ENCODE peak calls at places on chromosomes 7 and 10, in four cellular contexts. One of them, this sample, is unnamed.

GRCh38 chr10:104937528-104937927 is 296.4 kb downstream of the SORCS3 start:
- DNase-seq in K562: no peak
- DNase-seq in A549: peak
- DNase-seq in HepG2: peak
- DNase-seq in this sample: no peak

GRCh38 chr10:103678104-103678526 is 177.3 kb downstream of the SH3PXD2A start:
- DNase-seq in K562: no peak
- DNase-seq in A549: no peak
- DNase-seq in HepG2: no peak
- DNase-seq in this sample: no peak

GRCh38 chr7:132804849-132805485 is 228.7 kb upstream of the PLXNA4 start:
- DNase-seq in K562: no peak
- DNase-seq in A549: no peak
- DNase-seq in HepG2: no peak
- DNase-seq in this sample: no peak

GRCh38 chr10:15548331-15548730 is 171.4 kb downstream of the ITGA8 start:
- DNase-seq in K562: no peak
- DNase-seq in A549: no peak
- DNase-seq in HepG2: no peak
- DNase-seq in this sample: no peak

GRCh38 chr7:152086513-152086912 is 61.0 kb downstream of the GALNT11 start:
- DNase-seq in K562: no peak
- DNase-seq in A549: no peak
- DNase-seq in HepG2: no peak
- DNase-seq in this sample: no peak

GRCh38 chr7:91344911-91345310 is 80.7 kb downstream of the FZD1 start:
- DNase-seq in K562: no peak
- DNase-seq in A549: no peak
- DNase-seq in HepG2: no peak
- DNase-seq in this sample: no peak

GRCh38 chr7:16066805-16067459 is 354.4 kb downstream of the CRPPA start:
- DNase-seq in K562: no peak
- DNase-seq in A549: no peak
- DNase-seq in HepG2: no peak
- DNase-seq in this sample: no peak

GRCh38 chr7:22207724-22208225 is 149.2 kb downstream of the RAPGEF5 start:
- DNase-seq in K562: no peak
- DNase-seq in A549: no peak
- DNase-seq in HepG2: no peak
- DNase-seq in this sample: no peak

GRCh38 chr10:33791295-33791694 is 456.8 kb upstream of the NRP1 start:
- DNase-seq in K562: no peak
- DNase-seq in A549: no peak
- DNase-seq in HepG2: peak
- DNase-seq in this sample: no peak

GRCh38 chr10:132113206-132113605 is 47.5 kb downstream of the JAKMIP3 start:
- DNase-seq in K562: no peak
- DNase-seq in A549: no peak
- DNase-seq in HepG2: no peak
- DNase-seq in this sample: no peak

GRCh38 chr10:32878646-32879045 is 79.4 kb downstream of the ITGB1 start:
- DNase-seq in K562: no peak
- DNase-seq in A549: no peak
- DNase-seq in HepG2: no peak
- DNase-seq in this sample: no peak

GRCh38 chr7:37853468-37853867 is 5.1 kb downstream of the NME8 start:
- DNase-seq in K562: peak
- DNase-seq in A549: peak
- DNase-seq in HepG2: peak
- DNase-seq in this sample: peak

GRCh38 chr7:136400877-136401276 is 423.7 kb upstream of the MTPN start:
- DNase-seq in K562: no peak
- DNase-seq in A549: no peak
- DNase-seq in HepG2: no peak
- DNase-seq in this sample: no peak

GRCh38 chr7:22791204-22792158 is 31.2 kb downstream of the TOMM7 start:
- DNase-seq in K562: no peak
- DNase-seq in A549: peak
- DNase-seq in HepG2: no peak
- DNase-seq in this sample: no peak

GRCh38 chr7:6385110-6385792 is 62.5 kb downstream of the DAGLB start:
- DNase-seq in K562: no peak
- DNase-seq in A549: peak
- DNase-seq in HepG2: peak
- DNase-seq in this sample: no peak

GRCh38 chr7:139914306-139914747 is 85.3 kb downstream of the TBXAS1 start:
- DNase-seq in K562: peak
- DNase-seq in A549: peak
- DNase-seq in HepG2: no peak
- DNase-seq in this sample: no peak

GRCh38 chr10:13222151-13222550 is 12.0 kb downstream of the UCMA start:
- DNase-seq in K562: no peak
- DNase-seq in A549: no peak
- DNase-seq in HepG2: no peak
- DNase-seq in this sample: no peak

GRCh38 chr10:8350250-8350967 is 295.9 kb downstream of the GATA3 start:
- DNase-seq in K562: no peak
- DNase-seq in A549: no peak
- DNase-seq in HepG2: no peak
- DNase-seq in this sample: no peak

GRCh38 chr7:78039791-78040776 is 241.5 kb downstream of the PHTF2 start:
- DNase-seq in K562: peak
- DNase-seq in A549: peak
- DNase-seq in HepG2: no peak
- DNase-seq in this sample: peak

GRCh38 chr7:155951554-155952158 is 139.4 kb upstream of the SHH start:
- DNase-seq in K562: no peak
- DNase-seq in A549: peak
- DNase-seq in HepG2: peak
- DNase-seq in this sample: no peak

GRCh38 chr7:7770228-7770627 is 51.8 kb upstream of the RPA3 start:
- DNase-seq in K562: no peak
- DNase-seq in A549: no peak
- DNase-seq in HepG2: no peak
- DNase-seq in this sample: no peak

DNA sequence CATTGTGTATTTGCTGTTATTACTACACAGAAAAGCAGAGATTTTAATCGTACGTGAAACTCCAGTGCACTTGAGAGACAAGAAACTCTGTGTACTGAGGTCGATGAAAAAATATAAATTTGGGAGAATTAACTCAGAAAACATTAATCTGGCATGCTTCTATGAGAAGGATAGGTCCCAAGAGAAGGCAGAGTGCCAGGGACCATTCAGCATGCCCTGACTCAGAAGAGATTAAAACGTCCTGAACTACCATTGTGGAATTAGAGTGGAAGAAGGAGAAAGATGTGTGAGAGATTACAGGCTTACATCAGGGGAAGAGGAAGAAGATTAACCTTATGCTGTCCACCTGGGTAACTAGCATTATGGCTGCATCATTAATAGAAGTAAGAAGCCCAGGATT is 72.4 kb downstream of the REEP3 start:
- DNase-seq in K562: no peak
- DNase-seq in A549: no peak
- DNase-seq in HepG2: no peak
- DNase-seq in this sample: no peak
- TF ChIP-seq NR3C1 in K562: no peak
- TF ChIP-seq NR3C1 in A549: no peak
- TF ChIP-seq NR3C1 in HepG2: no peak
- TF ChIP-seq NR3C1 in this sample: no peak

DNA sequence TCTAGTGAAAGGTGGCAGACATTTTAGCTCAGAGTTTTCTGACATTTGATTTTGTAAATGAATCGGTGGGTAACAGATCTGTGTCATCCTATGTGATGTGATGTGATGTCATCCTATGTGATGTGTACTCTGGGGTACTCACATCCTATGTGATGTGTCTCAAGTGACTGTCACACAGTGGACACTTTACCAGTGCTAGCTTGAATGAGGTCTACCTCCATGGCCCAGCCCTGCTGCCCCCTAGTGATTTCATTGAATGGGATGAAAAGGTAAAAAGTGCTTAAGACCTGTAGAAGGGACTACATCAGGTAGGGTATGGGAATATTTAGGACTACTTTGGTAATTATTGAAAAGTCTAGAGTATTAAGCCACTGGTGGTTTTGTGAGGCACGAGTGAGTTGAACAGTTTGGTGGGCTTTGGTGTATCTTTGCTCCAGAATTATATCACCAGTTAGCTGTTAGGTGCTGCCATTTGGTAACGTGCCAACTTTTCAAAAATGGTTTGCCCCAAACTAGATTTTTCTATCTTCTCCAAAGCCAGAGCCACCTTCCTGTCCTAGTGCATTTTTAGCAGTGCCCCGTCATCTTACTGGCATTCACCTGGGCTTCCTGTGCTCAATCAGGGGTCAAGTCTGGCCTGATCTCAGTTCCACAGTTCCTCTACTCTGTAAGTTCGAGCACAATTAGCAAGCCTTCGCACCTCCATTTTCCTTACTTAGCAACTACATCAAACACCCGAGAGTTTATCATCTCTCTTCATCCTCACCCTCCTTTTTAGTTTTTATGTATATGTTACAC is 9.7 kb downstream of the EIF4H start:
- DNase-seq in K562: peak
- DNase-seq in A549: peak
- DNase-seq in HepG2: peak
- DNase-seq in this sample: peak
- TF ChIP-seq ESRRA in K562: no peak
- TF ChIP-seq ESRRA in A549: no peak
- TF ChIP-seq ESRRA in HepG2: no peak
- TF ChIP-seq ESRRA in this sample: no peak

DNA sequence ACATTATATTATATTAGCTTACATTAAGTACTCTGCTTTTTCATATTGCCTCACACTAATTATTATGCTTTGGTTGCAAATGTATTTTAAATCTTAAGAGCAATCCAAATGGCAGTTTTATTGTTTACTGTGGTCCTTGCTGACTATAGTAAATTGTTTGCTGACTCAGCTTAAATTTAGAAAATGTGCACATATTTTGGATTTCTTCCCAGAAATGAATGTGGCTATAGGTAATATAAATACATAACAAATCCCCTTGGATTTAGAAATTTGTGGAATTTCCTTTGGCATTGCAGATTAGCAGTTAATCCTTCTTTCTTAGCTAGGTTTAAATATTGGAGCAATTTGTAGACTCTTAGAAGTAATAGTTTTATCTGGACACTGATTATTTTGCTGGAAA is 565.8 kb downstream of the NRG3 start:
- DNase-seq in K562: no peak
- DNase-seq in A549: no peak
- DNase-seq in HepG2: no peak
- DNase-seq in this sample: no peak
- TF ChIP-seq NR3C1 in K562: no peak
- TF ChIP-seq NR3C1 in A549: no peak
- TF ChIP-seq NR3C1 in HepG2: no peak
- TF ChIP-seq NR3C1 in this sample: no peak

DNA sequence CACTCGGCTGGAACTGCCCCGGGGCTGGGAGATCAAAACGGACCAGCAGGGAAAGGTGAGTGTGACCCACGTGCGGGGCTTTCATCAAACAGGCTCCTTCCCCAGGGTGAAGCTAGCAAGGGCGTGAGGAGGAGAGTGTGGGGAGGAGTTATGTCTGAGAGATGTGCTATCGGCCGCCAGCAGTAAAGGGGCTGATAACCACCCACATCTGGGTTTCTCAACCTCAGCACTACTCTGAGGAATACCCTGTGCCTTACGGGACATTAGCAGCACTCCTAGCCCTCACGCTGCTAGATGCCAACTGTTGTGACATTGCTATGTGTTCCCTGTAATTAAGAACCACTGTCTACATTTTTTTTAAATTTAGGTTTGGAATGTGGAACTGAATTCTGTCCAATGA is 113.9 kb upstream of the STK17A start:
- DNase-seq in K562: no peak
- DNase-seq in A549: no peak
- DNase-seq in HepG2: no peak
- DNase-seq in this sample: no peak
- TF ChIP-seq ESRRA in K562: no peak
- TF ChIP-seq ESRRA in A549: no peak
- TF ChIP-seq ESRRA in HepG2: no peak
- TF ChIP-seq ESRRA in this sample: no peak

GRCh38 chr10:110455440-110455839 is 42.3 kb upstream of the DUSP5 start:
- DNase-seq in K562: no peak
- DNase-seq in A549: no peak
- DNase-seq in HepG2: no peak
- DNase-seq in this sample: no peak
- TF ChIP-seq NR3C1 in K562: no peak
- TF ChIP-seq NR3C1 in A549: no peak
- TF ChIP-seq NR3C1 in HepG2: no peak
- TF ChIP-seq NR3C1 in this sample: no peak

GRCh38 chr7:29879609-29880008 is 73.3 kb downstream of the WIPF3 start:
- DNase-seq in K562: no peak
- DNase-seq in A549: no peak
- DNase-seq in HepG2: no peak
- DNase-seq in this sample: no peak
- TF ChIP-seq ESRRA in K562: no peak
- TF ChIP-seq ESRRA in A549: no peak
- TF ChIP-seq ESRRA in HepG2: no peak
- TF ChIP-seq ESRRA in this sample: no peak

GRCh38 chr10:134743-135600 is at the start of gene ZMYND11:
- DNase-seq in K562: peak
- DNase-seq in A549: peak
- DNase-seq in HepG2: no peak
- DNase-seq in this sample: peak
- TF ChIP-seq NR3C1 in K562: peak
- TF ChIP-seq NR3C1 in A549: no peak
- TF ChIP-seq NR3C1 in HepG2: no peak
- TF ChIP-seq NR3C1 in this sample: no peak

This sample was measured in WTC11.